ENCODE peak calls at places on chromosomes 4 and X, in four cellular contexts. Y is lung, V is tibial artery, U is SK-N-SH. X is an unnamed sample.

GRCh38 chrX:100864967-100865366 is 9.2 kb downstream of the NOX1 start:
- DNase-seq in V (no peak), U (no peak), Y (no peak), X (no peak)

GRCh38 chr4:81724925-81725329 is 253.2 kb upstream of the RASGEF1B start:
- DNase-seq in U (no peak), Y (peak; percentile 55), V (peak; percentile 61), X (no peak)

GRCh38 chr4:110586137-110586850 is 36.6 kb downstream of the PITX2 start:
- DNase-seq in V (no peak), U (peak; percentile 37), Y (no peak), X (no peak)

GRCh38 chrX:25941087-25941486 is 197.1 kb upstream of the MAGEB18 start:
- DNase-seq in V (no peak), Y (no peak), U (no peak), X (no peak)

GRCh38 chr4:132593717-132594400 is 555.2 kb upstream of the PCDH10 start:
- DNase-seq in U (no peak), Y (no peak), V (no peak), X (no peak)

GRCh38 chrX:68432648-68433047 is 647 bp downstream of the OPHN1 start:
- DNase-seq in U (peak; percentile 23), V (no peak), Y (no peak), X (no peak)

GRCh38 chr4:62912531-62912930 is 1496.7 kb downstream of the TECRL start:
- DNase-seq in V (no peak), U (no peak), Y (no peak), X (no peak)

GRCh38 chr4:106238819-106239420 is 77.1 kb downstream of the TBCK start:
- DNase-seq in U (peak; percentile 21), V (no peak), Y (no peak), X (no peak)

GRCh38 chr4:680565-680930 is 6.2 kb downstream of the MYL5 start:
- DNase-seq in V (no peak), U (peak; percentile 69), Y (no peak), X (no peak)

GRCh38 chr4:67875011-67875410 is 8.8 kb downstream of the TMPRSS11D start:
- DNase-seq in V (no peak), U (no peak), Y (no peak), X (no peak)

GRCh38 chr4:78644744-78645330 is 93.3 kb downstream of the ANXA3 start:
- DNase-seq in U (peak; percentile 57), V (peak; percentile 55), Y (peak; percentile 49), X (no peak)

GRCh38 chrX:129360175-129360574 is 163.1 kb downstream of the SMARCA1 start:
- DNase-seq in Y (no peak), U (peak; percentile 20), V (peak; percentile 19), X (peak; percentile 0)

GRCh38 chr4:26074672-26075071 is 160.7 kb downstream of the SMIM20 start:
- DNase-seq in Y (no peak), V (no peak), U (no peak), X (peak; percentile 8)

GRCh38 chr4:159015862-159016261 is 87.0 kb upstream of the RAPGEF2 start:
- DNase-seq in Y (no peak), V (no peak), U (no peak), X (no peak)

GRCh38 chrX:23902419-23902818 is 5.3 kb downstream of the APOO start:
- DNase-seq in U (peak; percentile 53), Y (no peak), V (no peak), X (no peak)

GRCh38 chr4:51842167-51842553 is 793 bp upstream of the DCUN1D4 start:
- DNase-seq in V (peak; percentile 38), Y (no peak), U (peak; percentile 47), X (no peak)

GRCh38 chr4:145804134-145804533 is 124.2 kb downstream of the C4orf51 start:
- DNase-seq in Y (no peak), V (peak; percentile 39), U (no peak), X (no peak)

GRCh38 chrX:120761810-120762209 is 113.9 kb downstream of the CT47B1 start:
- DNase-seq in V (peak; percentile 19), Y (no peak), U (no peak), X (no peak)

GRCh38 chrX:9379697-9380551 is 84.9 kb upstream of the TBL1X start:
- DNase-seq in U (no peak), Y (no peak), V (no peak), X (no peak)

GRCh38 chr4:187666634-187667033 is 328.9 kb upstream of the ZFP42 start:
- DNase-seq in Y (no peak), V (no peak), U (no peak), X (no peak)

GRCh38 chrX:10482262-10482661 is 138.1 kb downstream of the MID1 start:
- DNase-seq in Y (no peak), V (no peak), U (no peak), X (no peak)

GRCh38 chr4:37837446-37837845 is 11.0 kb downstream of the PGM2 start:
- DNase-seq in U (no peak), V (no peak), Y (no peak), X (no peak)

GRCh38 chrX:53930513-53931380 is 113.5 kb downstream of the PHF8 start:
- DNase-seq in Y (no peak), V (no peak), U (no peak), X (no peak)

GRCh38 chrX:41963348-41963747 is 40.0 kb upstream of the CASK start:
- DNase-seq in U (no peak), Y (no peak), V (no peak), X (no peak)

GRCh38 chrX:154471870-154472684 is 7.0 kb downstream of the LAGE3 start:
- DNase-seq in Y (no peak), U (no peak), V (no peak), X (no peak)

GRCh38 chr4:30434656-30435055 is 285.5 kb upstream of the PCDH7 start:
- DNase-seq in V (no peak), Y (no peak), U (no peak), X (no peak)

GRCh38 chr4:185211641-185212040 is 2.2 kb downstream of the SNX25 start:
- DNase-seq in Y (no peak), U (no peak), V (no peak), X (no peak)

GRCh38 chr4:680931-681645 is 6.7 kb downstream of the MYL5 start:
- DNase-seq in U (peak; percentile 94), V (peak; percentile 61), Y (no peak), X (peak; percentile 53)

GRCh38 chr4:55445921-55446577 is 50.3 kb downstream of the TMEM165 start:
- DNase-seq in V (no peak), U (no peak), Y (no peak), X (no peak)

GRCh38 chr4:6857009-6857882 is 52.4 kb upstream of the TBC1D14 start:
- DNase-seq in U (no peak), Y (no peak), V (no peak), X (no peak)

GRCh38 chr4:28082686-28083390 is 1222.2 kb downstream of the STIM2 start:
- DNase-seq in U (no peak), V (no peak), Y (no peak), X (no peak)

GRCh38 chr4:38177035-38177791 is 217.0 kb downstream of the PTTG2 start:
- DNase-seq in Y (peak; percentile 31), U (no peak), V (peak; percentile 40), X (peak; percentile 25)

GRCh38 chrX:80817002-80817401 is 7.3 kb upstream of the BRWD3 start:
- DNase-seq in U (no peak), Y (no peak), V (no peak), X (no peak)

GRCh38 chrX:53435997-53436396 is 1.8 kb upstream of the HSD17B10 start:
- DNase-seq in Y (peak; percentile 65), U (peak; percentile 84), V (no peak), X (peak; percentile 21)

GRCh38 chr4:177511611-177512010 is 69.4 kb upstream of the AGA start:
- DNase-seq in Y (peak; percentile 48), V (no peak), U (no peak), X (no peak)

DNA sequence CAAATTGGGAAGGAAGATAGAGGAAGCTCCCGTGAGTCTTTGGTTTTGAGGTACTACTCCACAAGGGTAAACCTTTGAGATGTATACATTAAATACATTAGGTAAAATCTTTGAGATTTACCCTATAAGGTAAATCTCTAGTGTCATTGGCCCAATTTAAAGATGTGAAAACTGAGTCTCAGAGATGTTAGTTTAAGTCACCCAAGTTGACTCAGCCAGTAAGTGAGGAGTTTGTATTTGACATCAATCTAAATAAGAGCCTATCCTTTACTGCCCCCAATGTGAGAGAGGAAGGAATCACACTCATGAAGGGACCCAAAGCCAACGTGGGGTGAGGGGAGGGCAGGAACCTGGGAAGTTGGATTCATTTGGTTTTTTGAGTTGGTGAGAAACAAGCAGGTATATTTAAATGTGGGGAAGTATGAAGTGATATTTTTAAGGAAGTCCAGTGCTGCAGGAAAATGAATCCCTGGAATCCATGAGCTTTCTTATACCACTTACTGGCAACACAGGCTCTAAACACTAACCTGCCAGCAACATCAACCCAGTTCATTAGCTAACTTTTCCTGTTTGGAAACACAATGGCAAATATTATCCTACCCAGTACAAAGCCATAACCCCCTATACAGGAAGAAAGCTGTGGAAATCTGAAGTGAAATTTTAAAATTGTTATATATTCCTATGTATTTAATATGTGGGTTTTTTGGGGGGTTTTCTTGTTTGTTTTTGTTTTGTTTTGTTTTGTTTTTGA is 55.3 kb downstream of the PALLD start:
- DNase-seq in U (no peak), V (no peak), Y (no peak), X (no peak)
- H3K27ac ChIP-seq in U (no peak overlapping the region), V (no peak overlapping the region), Y (peak overlapping the region; percentile 30), X (no peak overlapping the region)

GRCh38 chr4:123116412-123116811 is 194.0 kb upstream of the NUDT6 start:
- DNase-seq in Y (no peak), V (no peak), U (peak; percentile 32), X (no peak)

GRCh38 chr4:123121241-123121907 is 199.0 kb upstream of the NUDT6 start:
- DNase-seq in U (no peak), V (no peak), Y (no peak), X (no peak)

GRCh38 chr4:123125477-123125876 is 203.1 kb upstream of the NUDT6 start:
- DNase-seq in U (no peak), Y (no peak), V (no peak), X (no peak)

GRCh38 chr4:123114915-123115756 is 192.7 kb upstream of the NUDT6 start:
- DNase-seq in U (peak; percentile 23), V (no peak), Y (no peak), X (no peak)

GRCh38 chr4:123120473-123120872 is 198.1 kb upstream of the NUDT6 start:
- DNase-seq in Y (no peak), U (no peak), V (no peak), X (no peak)
- H3K27ac ChIP-seq in Y (no peak overlapping the region), U (no peak overlapping the region), V (no peak overlapping the region), X (no peak overlapping the region)

GRCh38 chr4:53704329-53704728 is 113.0 kb upstream of the LNX1 start:
- DNase-seq in Y (no peak), U (no peak), V (no peak), X (no peak)

GRCh38 chr4:53705151-53705764 is 114.0 kb upstream of the LNX1 start:
- DNase-seq in Y (no peak), V (no peak), U (no peak), X (no peak)

GRCh38 chr4:53705972-53706371 is 114.7 kb upstream of the LNX1 start:
- DNase-seq in V (no peak), U (no peak), Y (no peak), X (no peak)

GRCh38 chr4:53703267-53703655 is 112.0 kb upstream of the LNX1 start:
- DNase-seq in Y (no peak), V (no peak), U (peak; percentile 23), X (no peak)

GRCh38 chr4:53702334-53703266 is 111.3 kb upstream of the LNX1 start:
- DNase-seq in Y (peak; percentile 55), V (peak; percentile 82), U (peak; percentile 84), X (no peak)
- H3K27ac ChIP-seq in Y (no peak overlapping the region), V (peak overlapping the region; percentile 52), U (peak overlapping the region; percentile 99), X (no peak overlapping the region)

GRCh38 chr4:2911868-2912267 is 51.3 kb downstream of the NOP14 start:
- DNase-seq in Y (no peak), U (no peak), V (no peak), X (no peak)
- H3K27ac ChIP-seq in Y (no peak overlapping the region), U (no peak overlapping the region), V (no peak overlapping the region), X (no peak overlapping the region)